ENCODE peak calls at places on chromosomes 5 and 9, in four cellular contexts. J, R, T and Q are unnamed samples.

GRCh38 chr5:39570418-39571027 is 145.7 kb upstream of the DAB2 start:
- DNase-seq in J (no peak), T (peak), R (peak), Q (no peak)

GRCh38 chr9:13479071-13479470 is 199.6 kb upstream of the MPDZ start:
- DNase-seq in J (no peak), R (no peak), T (no peak), Q (no peak)

GRCh38 chr5:32369542-32370155 is 56.9 kb upstream of the MTMR12 start:
- DNase-seq in J (no peak), R (no peak), T (no peak), Q (no peak)

GRCh38 chr5:71973563-71973962 is 133.7 kb upstream of the MAP1B start:
- DNase-seq in J (no peak), R (no peak), T (no peak), Q (no peak)

GRCh38 chr5:132020568-132021339 is 9.3 kb upstream of the ACSL6 start:
- DNase-seq in J (peak), T (no peak), R (no peak), Q (no peak)

GRCh38 chr5:373710-374602 is 52.4 kb downstream of the AHRR start:
- DNase-seq in T (no peak), R (no peak), J (peak), Q (peak)

GRCh38 chr9:95942016-95942415 is 66.5 kb downstream of the ERCC6L2 start:
- DNase-seq in T (no peak), J (no peak), R (no peak), Q (no peak)

GRCh38 chr5:53091304-53091703 is 18.3 kb downstream of the MOCS2 start:
- DNase-seq in J (no peak), T (no peak), R (no peak), Q (no peak)

GRCh38 chr5:143041972-143042770 is 272.0 kb downstream of the ARHGAP26 start:
- DNase-seq in J (no peak), T (no peak), R (no peak), Q (no peak)

GRCh38 chr5:31563216-31563615 is 31.1 kb downstream of the C5orf22 start:
- DNase-seq in T (no peak), J (no peak), R (no peak), Q (no peak)

GRCh38 chr5:85670417-85670816 is 947.3 kb upstream of the COX7C start:
- DNase-seq in T (peak), R (peak), J (no peak), Q (no peak)

GRCh38 chr5:137201876-137202275 is 297.2 kb downstream of the SPOCK1 start:
- DNase-seq in R (no peak), J (no peak), T (peak), Q (no peak)

GRCh38 chr5:146076028-146076427 is 29.3 kb downstream of the PLAC8L1 start:
- DNase-seq in T (peak), J (no peak), R (no peak), Q (no peak)

GRCh38 chr5:36728697-36729543 is 122.5 kb downstream of the SLC1A3 start:
- DNase-seq in R (peak), T (peak), J (no peak), Q (no peak)

GRCh38 chr9:37464426-37465248 is 613 bp downstream of the ZBTB5 start:
- DNase-seq in R (no peak), T (no peak), J (peak), Q (peak)

GRCh38 chr9:96113045-96113444 is 188.9 kb downstream of the HSD17B3 start:
- DNase-seq in T (peak), J (no peak), R (no peak), Q (no peak)

GRCh38 chr5:72510610-72511121 is 3.5 kb upstream of the ZNF366 start:
- DNase-seq in R (no peak), T (no peak), J (no peak), Q (no peak)

GRCh38 chr5:150486402-150487198 is 21.3 kb upstream of the NDST1 start:
- DNase-seq in J (peak), R (peak), T (peak), Q (no peak)

GRCh38 chr5:6080930-6081726 is 297.2 kb downstream of the MED10 start:
- DNase-seq in T (peak), R (no peak), J (no peak), Q (no peak)

DNA sequence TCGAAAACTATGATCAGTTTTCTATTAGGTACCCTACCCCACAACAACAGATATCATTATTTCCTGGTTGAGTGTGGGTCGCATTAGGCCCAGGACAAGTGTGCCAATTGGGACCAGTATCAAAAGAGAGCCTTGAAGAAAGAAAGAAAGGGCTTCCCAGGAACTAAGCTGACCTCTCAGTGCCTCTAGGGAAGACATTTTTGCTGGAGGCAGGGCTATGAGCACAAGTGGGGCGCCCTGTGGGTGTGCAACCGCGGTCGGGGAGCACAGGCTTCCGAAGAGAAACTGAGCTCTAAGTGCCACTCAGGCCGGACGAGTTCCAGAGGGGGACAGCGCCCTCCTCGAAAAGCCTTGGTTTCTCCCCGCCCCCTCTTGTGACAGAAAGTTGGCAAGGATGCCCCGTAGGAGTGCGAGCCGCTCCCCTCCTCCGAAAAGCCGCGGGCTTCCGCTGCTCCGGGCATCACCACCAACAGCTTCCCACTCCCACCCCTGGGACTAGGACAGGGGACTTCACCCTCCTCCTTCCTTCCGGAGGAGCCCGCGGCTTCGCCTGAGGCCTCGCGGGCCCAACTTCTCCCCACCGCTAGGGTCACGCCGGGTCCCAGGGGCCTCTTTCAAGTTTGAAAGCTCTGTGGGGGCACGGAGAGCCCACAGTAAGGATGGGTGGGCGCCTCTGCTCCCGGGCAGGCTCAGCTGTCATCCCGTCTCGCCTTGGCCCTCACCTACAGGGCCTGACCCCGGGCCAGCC is 2.0 kb downstream of the NR2F1-AS1 start:
- DNase-seq in R (no peak), T (no peak), J (no peak), Q (peak)
- TF ChIP-seq POLR2A in R (no peak), T (no peak), J (no peak), Q (no peak)

DNA sequence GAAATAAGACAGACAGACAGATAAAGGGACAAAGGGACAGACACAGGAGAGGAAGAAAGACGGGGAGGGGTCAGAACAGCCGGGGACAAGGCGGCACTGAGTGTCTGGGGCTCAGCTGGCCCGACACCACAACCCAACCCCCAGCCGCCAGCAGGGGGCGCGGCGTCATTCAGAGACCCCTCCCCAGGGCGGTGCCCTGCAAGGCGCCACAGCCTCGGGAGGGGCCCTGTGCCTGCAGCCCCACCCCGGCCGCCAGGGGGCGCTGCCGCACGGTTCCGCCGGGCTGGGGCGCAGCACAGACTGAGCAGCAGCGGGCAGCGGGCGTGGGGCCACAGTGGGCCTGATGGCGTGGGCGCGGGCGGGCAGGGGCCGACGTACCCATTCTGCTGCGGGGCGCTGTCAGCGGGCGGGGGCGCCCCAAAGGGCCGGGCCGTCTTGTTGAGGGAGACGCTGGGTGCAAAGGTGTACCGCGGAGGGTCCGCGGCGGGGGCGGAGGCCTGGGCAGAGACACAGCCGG is 5.9 kb downstream of the PDLIM7 start:
- DNase-seq in J (no peak), R (peak), T (peak), Q (peak)
- H3K27ac ChIP-seq in J (no peak), R (no peak), T (no peak), Q (no peak)

DNA sequence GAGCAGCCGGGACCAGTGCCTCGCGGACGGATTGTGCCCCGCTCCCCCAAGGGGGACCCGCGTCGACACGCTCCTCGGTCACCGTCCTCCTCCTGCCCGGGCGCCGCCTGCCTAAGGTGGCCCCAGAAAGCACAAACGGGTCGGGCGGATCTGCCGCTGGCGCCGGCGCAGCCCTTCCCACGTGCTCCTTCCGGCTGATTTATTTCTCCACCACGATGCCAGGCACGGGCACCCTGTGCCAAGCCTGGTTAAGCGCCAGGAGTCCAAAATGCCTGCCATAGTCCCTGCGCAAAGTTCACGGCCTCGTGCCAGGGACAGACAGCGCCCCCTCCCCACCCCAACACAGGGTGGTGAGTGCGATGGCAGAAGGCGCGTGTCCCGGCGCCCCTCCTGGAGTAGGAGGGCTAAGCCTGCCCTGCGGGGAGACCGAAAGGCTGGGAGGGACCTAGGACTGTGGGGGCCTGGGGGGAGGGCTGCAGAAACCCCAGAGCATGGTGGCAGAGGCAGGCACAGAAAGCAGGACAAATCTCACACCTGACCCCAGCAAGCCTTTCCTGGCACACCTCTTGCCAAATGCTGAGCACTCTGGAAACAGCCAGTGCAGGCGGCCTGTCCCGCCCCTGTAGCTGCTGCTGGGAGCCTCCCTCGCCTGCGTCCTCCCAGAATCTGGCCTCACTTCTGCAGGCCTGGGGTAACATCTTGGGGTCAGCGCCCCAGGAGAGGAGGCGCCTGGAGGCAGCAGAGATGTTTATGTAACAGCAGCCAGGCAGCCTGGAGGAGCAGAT is 1.0 kb upstream of the NOTCH1 start:
- DNase-seq in R (no peak), J (peak), T (peak), Q (peak)
- TF ChIP-seq POLR2A in R (no peak), J (no peak), T (peak), Q (no peak)

GRCh38 chr5:1499851-1500250 is 23.9 kb downstream of the LPCAT1 start:
- DNase-seq in T (no peak), J (no peak), R (no peak), Q (no peak)
- H3K27ac ChIP-seq in T (no peak), J (no peak), R (no peak), Q (no peak)